ENCODE peak calls at places on chromosomes 7 and 10, in five cellular contexts. One of them, this sample, is unnamed.

GRCh38 chr10:97708976-97709745 is 4.4 kb upstream of the MARVELD1 start:
- DNase-seq in NCI-H2081: peak; percentile 6
- DNase-seq in naive B cell: no peak
- DNase-seq in effector memory CD8-positive, alpha-beta T cell: peak; percentile 33
- DNase-seq in EL: peak; percentile 84
- DNase-seq in this sample: peak; percentile 82

GRCh38 chr10:69464801-69465401 is 13.6 kb downstream of the TSPAN15 start:
- DNase-seq in NCI-H2081: no peak
- DNase-seq in naive B cell: no peak
- DNase-seq in effector memory CD8-positive, alpha-beta T cell: no peak
- DNase-seq in EL: no peak
- DNase-seq in this sample: no peak

GRCh38 chr7:6306471-6306870 is 34.0 kb upstream of the CYTH3 start:
- DNase-seq in NCI-H2081: no peak
- DNase-seq in naive B cell: no peak
- DNase-seq in effector memory CD8-positive, alpha-beta T cell: no peak
- DNase-seq in EL: peak; percentile 91
- DNase-seq in this sample: no peak

GRCh38 chr7:155665957-155666287 is 21.5 kb downstream of the RBM33 start:
- DNase-seq in NCI-H2081: no peak
- DNase-seq in naive B cell: no peak
- DNase-seq in effector memory CD8-positive, alpha-beta T cell: no peak
- DNase-seq in EL: peak; percentile 85
- DNase-seq in this sample: no peak

GRCh38 chr10:52542891-52543290 is 228.8 kb downstream of the DKK1 start:
- DNase-seq in NCI-H2081: no peak
- DNase-seq in naive B cell: no peak
- DNase-seq in effector memory CD8-positive, alpha-beta T cell: no peak
- DNase-seq in EL: peak; percentile 39
- DNase-seq in this sample: no peak

GRCh38 chr10:86250399-86250798 is 116.2 kb downstream of the GRID1 start:
- DNase-seq in NCI-H2081: no peak
- DNase-seq in naive B cell: no peak
- DNase-seq in effector memory CD8-positive, alpha-beta T cell: no peak
- DNase-seq in EL: no peak
- DNase-seq in this sample: no peak

GRCh38 chr7:79749851-79750250 is 296.4 kb upstream of the MAGI2 start:
- DNase-seq in NCI-H2081: no peak
- DNase-seq in naive B cell: no peak
- DNase-seq in effector memory CD8-positive, alpha-beta T cell: no peak
- DNase-seq in EL: no peak
- DNase-seq in this sample: no peak

GRCh38 chr7:33761440-33762080 is 143.8 kb upstream of the BMPER start:
- DNase-seq in NCI-H2081: no peak
- DNase-seq in naive B cell: no peak
- DNase-seq in effector memory CD8-positive, alpha-beta T cell: no peak
- DNase-seq in EL: no peak
- DNase-seq in this sample: no peak

GRCh38 chr7:83347836-83348482 is 185.3 kb upstream of the PCLO start:
- DNase-seq in NCI-H2081: no peak
- DNase-seq in naive B cell: no peak
- DNase-seq in effector memory CD8-positive, alpha-beta T cell: no peak
- DNase-seq in EL: peak; percentile 62
- DNase-seq in this sample: no peak

GRCh38 chr7:1919539-1920265 is 249.6 kb downstream of the ELFN1 start:
- DNase-seq in NCI-H2081: no peak
- DNase-seq in naive B cell: peak; percentile 23
- DNase-seq in effector memory CD8-positive, alpha-beta T cell: no peak
- DNase-seq in EL: no peak
- DNase-seq in this sample: no peak

GRCh38 chr10:15462253-15462885 is 91.3 kb upstream of the FAM171A1 start:
- DNase-seq in NCI-H2081: no peak
- DNase-seq in naive B cell: no peak
- DNase-seq in effector memory CD8-positive, alpha-beta T cell: no peak
- DNase-seq in EL: peak; percentile 56
- DNase-seq in this sample: no peak

GRCh38 chr7:47771301-47771989 is 176.8 kb downstream of the PKD1L1 start:
- DNase-seq in NCI-H2081: no peak
- DNase-seq in naive B cell: no peak
- DNase-seq in effector memory CD8-positive, alpha-beta T cell: no peak
- DNase-seq in EL: peak; percentile 46
- DNase-seq in this sample: no peak

GRCh38 chr7:69564454-69565417 is 33.5 kb upstream of the AUTS2 start:
- DNase-seq in NCI-H2081: peak; percentile 89
- DNase-seq in naive B cell: no peak
- DNase-seq in effector memory CD8-positive, alpha-beta T cell: no peak
- DNase-seq in EL: no peak
- DNase-seq in this sample: no peak

GRCh38 chr10:86439544-86439943 is 72.9 kb upstream of the GRID1 start:
- DNase-seq in NCI-H2081: no peak
- DNase-seq in naive B cell: no peak
- DNase-seq in effector memory CD8-positive, alpha-beta T cell: no peak
- DNase-seq in EL: peak; percentile 71
- DNase-seq in this sample: no peak

GRCh38 chr7:21191317-21192073 is 236.4 kb upstream of the SP4 start:
- DNase-seq in NCI-H2081: no peak
- DNase-seq in naive B cell: no peak
- DNase-seq in effector memory CD8-positive, alpha-beta T cell: no peak
- DNase-seq in EL: no peak
- DNase-seq in this sample: no peak

GRCh38 chr10:75803816-75804576 is 372.6 kb downstream of the LRMDA start:
- DNase-seq in NCI-H2081: no peak
- DNase-seq in naive B cell: no peak
- DNase-seq in effector memory CD8-positive, alpha-beta T cell: no peak
- DNase-seq in EL: no peak
- DNase-seq in this sample: no peak

GRCh38 chr7:91789558-91789957 is 90.9 kb downstream of the MTERF1 start:
- DNase-seq in NCI-H2081: no peak
- DNase-seq in naive B cell: no peak
- DNase-seq in effector memory CD8-positive, alpha-beta T cell: no peak
- DNase-seq in EL: no peak
- DNase-seq in this sample: no peak

GRCh38 chr7:90768301-90768700 is 172.2 kb downstream of the CDK14 start:
- DNase-seq in NCI-H2081: no peak
- DNase-seq in naive B cell: no peak
- DNase-seq in effector memory CD8-positive, alpha-beta T cell: no peak
- DNase-seq in EL: no peak
- DNase-seq in this sample: no peak

GRCh38 chr7:101232141-101232821 is 5.3 kb downstream of the CLDN15 start:
- DNase-seq in NCI-H2081: peak; percentile 76
- DNase-seq in naive B cell: no peak
- DNase-seq in effector memory CD8-positive, alpha-beta T cell: no peak
- DNase-seq in EL: no peak
- DNase-seq in this sample: peak; percentile 95

GRCh38 chr7:105149827-105150226 is 135.8 kb downstream of the KMT2E start:
- DNase-seq in NCI-H2081: no peak
- DNase-seq in naive B cell: no peak
- DNase-seq in effector memory CD8-positive, alpha-beta T cell: no peak
- DNase-seq in EL: peak; percentile 72
- DNase-seq in this sample: no peak

GRCh38 chr10:72274730-72275350 is 1.1 kb downstream of the DDIT4 start:
- DNase-seq in NCI-H2081: peak; percentile 69
- DNase-seq in naive B cell: peak; percentile 71
- DNase-seq in effector memory CD8-positive, alpha-beta T cell: peak; percentile 68
- DNase-seq in EL: peak; percentile 50
- DNase-seq in this sample: peak; percentile 86

GRCh38 chr7:73364006-73364728 is 36.2 kb downstream of the FKBP6 start:
- DNase-seq in NCI-H2081: peak; percentile 91
- DNase-seq in naive B cell: no peak
- DNase-seq in effector memory CD8-positive, alpha-beta T cell: no peak
- DNase-seq in EL: no peak
- DNase-seq in this sample: no peak

This sample was measured in H7.